ENCODE peak calls at places on chromosomes 4 and X, in seven cellular contexts. H is upper lobe of right lung, B is SJSA1, O is suprapubic skin, U is right lobe of liver, E is right cardiac atrium, N is pancreas. T is an unnamed sample.

GRCh38 chr4:109432676-109433075 is 939 bp upstream of the SEC24B start:
- DNase-seq in H (no peak), B (no peak), O (no peak), U (no peak), E (no peak), N (no peak), T (peak)

GRCh38 chr4:127575888-127576287 is 56.9 kb upstream of the INTU start:
- DNase-seq in H (no peak), B (no peak), O (no peak), U (no peak), E (no peak), N (no peak), T (no peak)

GRCh38 chr4:87007345-87008181 is 72.8 kb downstream of the AFF1 start:
- DNase-seq in H (peak), B (peak), O (peak), U (peak), E (peak), N (peak), T (peak)

GRCh38 chrX:111854778-111855490 is 21.0 kb upstream of the TRPC5OS start:
- DNase-seq in H (no peak), B (no peak), O (no peak), U (no peak), E (no peak), N (peak), T (no peak)

GRCh38 chr4:143406523-143406922 is 69.8 kb downstream of the GAB1 start:
- DNase-seq in H (no peak), B (no peak), O (peak), U (peak), E (peak), N (peak), T (no peak)

GRCh38 chr4:187183351-187183750 is 459.7 kb upstream of the FAT1 start:
- DNase-seq in H (no peak), B (peak), O (no peak), U (no peak), E (no peak), N (no peak), T (no peak)

GRCh38 chr4:25938251-25939186 is 24.5 kb downstream of the SMIM20 start:
- DNase-seq in H (no peak), B (no peak), O (no peak), U (no peak), E (peak), N (no peak), T (no peak)

GRCh38 chr4:134337584-134337983 is 136.0 kb upstream of the PABPC4L start:
- DNase-seq in H (no peak), B (no peak), O (no peak), U (no peak), E (no peak), N (no peak), T (no peak)

GRCh38 chr4:181957088-181957487 is 286.1 kb upstream of the TENM3 start:
- DNase-seq in H (no peak), B (peak), O (no peak), U (no peak), E (no peak), N (peak), T (peak)

GRCh38 chr4:115678425-115678941 is 565.1 kb upstream of the NDST4 start:
- DNase-seq in H (no peak), B (no peak), O (no peak), U (no peak), E (no peak), N (no peak), T (no peak)

GRCh38 chr4:138053601-138054322 is 188.4 kb downstream of the SLC7A11 start:
- DNase-seq in H (no peak), B (peak), O (no peak), U (no peak), E (no peak), N (no peak), T (no peak)

GRCh38 chr4:107034091-107034698 is 1.9 kb downstream of the DKK2 start:
- DNase-seq in H (peak), B (peak), O (peak), U (no peak), E (peak), N (no peak), T (peak)

GRCh38 chr4:106056914-106057313 is 161.6 kb downstream of the NPNT start:
- DNase-seq in H (no peak), B (no peak), O (no peak), U (no peak), E (no peak), N (no peak), T (no peak)

GRCh38 chrX:111634823-111635410 is 46.1 kb upstream of the ALG13 start:
- DNase-seq in H (no peak), B (no peak), O (no peak), U (no peak), E (no peak), N (no peak), T (no peak)

GRCh38 chr4:97841512-97841911 is 301.8 kb downstream of the STPG2 start:
- DNase-seq in H (no peak), B (no peak), O (no peak), U (no peak), E (no peak), N (no peak), T (no peak)

GRCh38 chrX:103254171-103254824 is 657 bp downstream of the TCEAL8 start:
- DNase-seq in H (peak), B (no peak), O (no peak), U (peak), E (peak), N (peak), T (peak)

GRCh38 chr4:130591091-130591490 is 1495.1 kb downstream of the C4orf33 start:
- DNase-seq in H (no peak), B (no peak), O (no peak), U (no peak), E (no peak), N (no peak), T (no peak)

GRCh38 chrX:1592128-1592862 is 891 bp downstream of the AKAP17A start:
- DNase-seq in H (peak), B (no peak), O (peak), U (peak), E (no peak), N (peak), T (no peak)

GRCh38 chrX:140318306-140318705 is 186.6 kb downstream of the SOX3 start:
- DNase-seq in H (no peak), B (peak), O (no peak), U (no peak), E (no peak), N (no peak), T (no peak)

GRCh38 chr4:119628281-119629141 is at the start of gene PDE5A:
- DNase-seq in H (peak), B (peak), O (peak), U (peak), E (peak), N (peak), T (peak)

GRCh38 chr4:38788327-38788726 is 5.5 kb upstream of the TLR10 start:
- DNase-seq in H (no peak), B (no peak), O (no peak), U (no peak), E (no peak), N (no peak), T (no peak)

GRCh38 chr4:122968227-122968812 is 45.9 kb upstream of the NUDT6 start:
- DNase-seq in H (no peak), B (no peak), O (no peak), U (no peak), E (no peak), N (no peak), T (no peak)

GRCh38 chr4:92825785-92826184 is 522.0 kb downstream of the GRID2 start:
- DNase-seq in H (no peak), B (no peak), O (no peak), U (no peak), E (no peak), N (no peak), T (no peak)

GRCh38 chr4:109029987-109030386 is 267.1 kb upstream of the ETNPPL start:
- DNase-seq in H (no peak), B (no peak), O (no peak), U (no peak), E (no peak), N (no peak), T (no peak)

GRCh38 chr4:41819621-41820020 is 71.1 kb upstream of the PHOX2B start:
- DNase-seq in H (no peak), B (no peak), O (no peak), U (no peak), E (no peak), N (no peak), T (no peak)

GRCh38 chr4:37737456-37737855 is 51.3 kb upstream of the RELL1 start:
- DNase-seq in H (no peak), B (no peak), O (no peak), U (no peak), E (no peak), N (no peak), T (no peak)

GRCh38 chrX:11269006-11269405 is 24.2 kb upstream of the AMELX start:
- DNase-seq in H (no peak), B (no peak), O (no peak), U (no peak), E (no peak), N (no peak), T (no peak)

GRCh38 chr4:25290490-25291067 is 22.0 kb upstream of the ZCCHC4 start:
- DNase-seq in H (no peak), B (no peak), O (no peak), U (no peak), E (no peak), N (no peak), T (no peak)

GRCh38 chr4:20254517-20255250 is 3.0 kb downstream of the SLIT2 start:
- DNase-seq in H (peak), B (peak), O (peak), U (peak), E (peak), N (no peak), T (no peak)

GRCh38 chr4:4865705-4866123 is 6.2 kb downstream of the MSX1 start:
- DNase-seq in H (no peak), B (no peak), O (no peak), U (no peak), E (no peak), N (no peak), T (no peak)

GRCh38 chr4:4866833-4867744 is 7.6 kb downstream of the MSX1 start:
- DNase-seq in H (no peak), B (no peak), O (no peak), U (no peak), E (no peak), N (no peak), T (no peak)

GRCh38 chr4:4864443-4864939 is 5.0 kb downstream of the MSX1 start:
- DNase-seq in H (no peak), B (no peak), O (no peak), U (no peak), E (no peak), N (no peak), T (no peak)

GRCh38 chr4:4866124-4866832 is 6.8 kb downstream of the MSX1 start:
- DNase-seq in H (no peak), B (no peak), O (no peak), U (no peak), E (no peak), N (no peak), T (no peak)

DNA sequence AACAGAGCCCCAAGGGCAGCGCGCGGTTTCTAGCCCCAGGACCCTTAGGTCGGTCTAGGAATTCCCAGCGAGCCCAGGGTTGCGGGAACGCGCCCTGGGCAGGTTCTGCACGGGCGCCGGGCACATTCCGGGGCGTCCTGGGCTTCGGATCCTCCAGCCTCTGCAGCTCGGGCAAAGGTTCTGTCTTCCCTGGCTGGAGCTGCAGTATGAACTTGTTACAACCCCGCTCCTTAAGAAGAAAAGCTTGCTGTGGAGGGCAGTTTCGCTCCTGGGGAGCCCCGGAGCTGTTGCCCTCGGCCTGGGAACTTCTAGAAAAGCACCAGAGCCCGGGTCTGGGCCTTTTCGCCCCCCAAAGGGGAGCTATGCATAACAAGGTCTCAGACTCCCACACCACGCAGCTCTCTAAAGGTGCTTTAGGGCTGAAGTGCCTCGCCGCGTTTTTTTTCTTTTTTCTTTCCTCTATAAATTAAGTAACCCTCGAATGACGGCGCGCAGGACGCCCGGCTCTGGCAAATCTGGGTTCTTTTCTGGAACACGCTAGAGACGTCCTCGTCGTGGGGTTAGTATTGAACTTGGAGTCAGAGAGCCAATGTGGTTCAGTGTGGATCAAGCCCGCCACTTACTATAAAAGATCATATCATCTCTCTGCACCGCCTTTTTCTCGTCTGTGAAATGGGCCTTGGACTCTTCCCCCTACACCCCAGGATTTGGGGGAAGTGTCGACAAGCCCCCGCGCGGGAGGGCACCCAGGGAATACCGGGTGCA is 5.7 kb downstream of the MSX1 start:
- DNase-seq in H (no peak), B (no peak), O (no peak), U (no peak), E (no peak), N (no peak), T (no peak)
- H3K4me3 ChIP-seq in H (no peak), B (no peak), O (peak), U (no peak), E (no peak), N (no peak), T (no peak)

GRCh38 chrX:40151211-40152172 is 53.7 kb upstream of the BCOR start:
- DNase-seq in H (peak), B (no peak), O (no peak), U (peak), E (no peak), N (peak), T (no peak)

GRCh38 chrX:40152706-40153334 is 55.1 kb upstream of the BCOR start:
- DNase-seq in H (peak), B (peak), O (no peak), U (peak), E (peak), N (peak), T (peak)

GRCh38 chrX:40153335-40154221 is 55.8 kb upstream of the BCOR start:
- DNase-seq in H (peak), B (peak), O (no peak), U (peak), E (peak), N (peak), T (no peak)

GRCh38 chrX:40150503-40150902 is 52.7 kb upstream of the BCOR start:
- DNase-seq in H (no peak), B (no peak), O (no peak), U (peak), E (no peak), N (no peak), T (no peak)

DNA sequence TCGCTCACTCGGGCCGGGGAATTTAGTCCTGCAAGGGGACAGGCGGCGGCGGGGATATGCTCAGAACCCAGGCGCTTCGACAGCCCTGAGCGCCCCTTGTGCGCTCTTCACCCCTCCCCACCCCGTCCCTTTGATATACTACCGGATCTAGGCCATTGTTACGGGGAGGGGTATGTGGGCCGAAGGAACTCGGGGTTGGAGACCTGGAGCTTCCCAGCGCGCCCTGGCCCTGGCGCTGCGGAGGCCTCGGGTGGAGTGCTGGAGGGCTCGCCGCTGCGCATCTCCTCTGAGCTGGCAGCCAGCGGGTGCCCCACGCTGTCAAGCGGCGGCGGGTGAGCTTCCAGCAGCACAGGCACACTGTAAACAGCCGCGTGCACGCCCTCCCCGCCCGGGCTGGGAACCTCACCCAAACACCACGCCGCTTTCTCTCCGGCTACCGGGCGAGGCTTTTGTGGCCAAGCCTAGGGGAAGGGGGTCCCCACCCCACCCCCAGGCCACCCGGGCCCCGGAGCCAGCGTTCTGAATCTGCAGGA is 54.5 kb upstream of the BCOR start:
- DNase-seq in H (peak), B (peak), O (no peak), U (peak), E (no peak), N (no peak), T (peak)
- H3K4me3 ChIP-seq in H (peak), B (peak), O (peak), U (peak), E (peak), N (peak), T (peak)

DNA sequence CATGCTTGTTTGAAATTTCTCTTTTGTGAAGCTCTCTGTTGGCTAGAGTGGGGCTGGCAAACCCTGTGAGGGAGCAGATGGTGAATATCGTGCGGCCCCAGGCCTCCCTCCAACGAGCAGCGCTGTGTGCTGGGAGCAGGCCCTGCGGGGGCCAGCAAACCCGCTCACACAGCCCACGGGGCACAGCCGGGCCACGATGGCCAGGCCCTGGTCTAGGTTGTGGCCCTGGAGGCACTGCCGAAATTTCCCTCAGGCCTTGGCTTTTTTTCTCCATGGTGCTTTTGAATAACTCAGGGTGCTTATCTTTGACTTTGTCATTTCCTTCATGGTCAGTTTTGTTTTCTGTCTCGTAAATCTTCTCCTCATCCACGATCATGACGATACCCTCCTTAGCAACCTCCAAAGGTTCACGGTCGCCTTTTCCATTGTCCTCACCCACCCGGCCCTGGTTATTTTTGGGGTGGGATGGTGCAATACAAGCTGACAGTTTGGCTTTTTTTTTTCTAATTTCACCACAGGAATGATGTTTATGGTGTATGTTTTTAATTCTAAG is 20.7 kb downstream of the PCGF3 start:
- DNase-seq in H (no peak), B (no peak), O (no peak), U (no peak), E (no peak), N (no peak), T (no peak)
- H3K4me3 ChIP-seq in H (no peak), B (no peak), O (no peak), U (no peak), E (no peak), N (no peak), T (no peak)

GRCh38 chrX:19121466-19121865 is 802 bp downstream of the ADGRG2 start:
- DNase-seq in H (no peak), B (no peak), O (no peak), U (no peak), E (no peak), N (no peak), T (no peak)

GRCh38 chrX:19122641-19123009 is 357 bp upstream of the ADGRG2 start:
- DNase-seq in H (no peak), B (no peak), O (no peak), U (no peak), E (no peak), N (no peak), T (no peak)

GRCh38 chrX:19127649-19128168 is 5.4 kb upstream of the ADGRG2 start:
- DNase-seq in H (no peak), B (no peak), O (no peak), U (peak), E (peak), N (no peak), T (no peak)

GRCh38 chrX:19121898-19122640 is at the start of gene ADGRG2:
- DNase-seq in H (peak), B (peak), O (no peak), U (peak), E (peak), N (peak), T (peak)
- H3K4me3 ChIP-seq in H (peak), B (peak), O (peak), U (peak), E (peak), N (peak), T (peak)

DNA sequence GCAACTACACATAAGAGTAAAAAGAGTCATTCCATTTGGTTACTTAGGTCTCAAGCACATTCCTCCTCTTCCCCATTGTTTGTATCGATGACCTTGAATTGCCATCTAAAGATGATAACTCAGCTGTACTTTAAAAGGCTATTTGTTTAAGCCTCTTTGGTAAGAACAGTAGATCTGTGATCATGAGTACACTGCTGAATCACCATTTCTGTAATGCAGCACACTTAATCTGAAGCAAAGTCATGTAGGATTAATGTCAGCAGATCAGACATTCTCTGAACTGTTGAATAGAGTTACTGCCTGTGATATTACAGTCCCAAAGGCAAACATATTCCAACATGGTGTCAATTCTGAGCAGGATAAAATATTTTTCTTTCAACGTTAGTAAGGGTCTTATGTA is 631.7 kb downstream of the TECRL start:
- DNase-seq in H (no peak), B (no peak), O (no peak), U (no peak), E (no peak), N (no peak), T (no peak)
- H3K4me3 ChIP-seq in H (no peak), B (no peak), O (no peak), U (no peak), E (no peak), N (no peak), T (no peak)

T was measured in prostate gland.